ENCODE peak calls at places on chromosome 2, in nine cellular contexts. C, J, Z, G, V, K, R, U and H are unnamed samples.

GRCh38 chr2:26086155-26086634 is 52.3 kb downstream of the RAB10 start:
- DNase-seq in J (peak; percentile 80), V (no peak), K (no peak), G (no peak), U (peak; percentile 75), R (no peak), C (no peak), Z (no peak), H (no peak)

GRCh38 chr2:223537669-223538601 is 64.2 kb downstream of the SCG2 start:
- DNase-seq in U (no peak), R (no peak), V (no peak), Z (peak; percentile 78), C (no peak), G (no peak), J (peak; percentile 16), K (no peak), H (no peak)

GRCh38 chr2:201220102-201220570 is 37.2 kb downstream of the CASP10 start:
- DNase-seq in Z (peak; percentile 40), G (no peak), R (no peak), K (peak; percentile 32), U (no peak), C (no peak), V (no peak), J (no peak), H (no peak)

GRCh38 chr2:226446406-226447001 is 353.1 kb downstream of the IRS1 start:
- DNase-seq in U (peak; percentile 79), K (no peak), Z (no peak), V (no peak), C (no peak), J (peak; percentile 78), G (no peak), R (no peak), H (no peak)

GRCh38 chr2:158998486-158999248 is 30.2 kb downstream of the TANC1 start:
- DNase-seq in C (no peak), R (peak; percentile 11), K (no peak), U (no peak), J (peak; percentile 35), G (no peak), Z (no peak), V (no peak), H (no peak)

GRCh38 chr2:65392609-65393008 is 39.8 kb downstream of the SPRED2 start:
- DNase-seq in K (no peak), R (no peak), U (no peak), J (no peak), V (no peak), G (no peak), Z (no peak), C (no peak), H (no peak)

GRCh38 chr2:227406177-227407031 is 18.7 kb upstream of the SCYGR1 start:
- DNase-seq in R (peak; percentile 14), Z (peak; percentile 65), G (peak; percentile 53), U (peak; percentile 98), V (no peak), J (peak; percentile 99), K (peak; percentile 78), C (peak; percentile 83), H (no peak)

GRCh38 chr2:76958749-76959148 is 563.4 kb downstream of the LRRTM4 start:
- DNase-seq in U (no peak), G (no peak), Z (no peak), J (no peak), K (no peak), C (no peak), V (no peak), R (no peak), H (no peak)

GRCh38 chr2:39059366-39059952 is 61.4 kb downstream of the SOS1 start:
- DNase-seq in Z (peak; percentile 30), R (no peak), J (peak; percentile 45), C (peak; percentile 4), G (no peak), U (peak; percentile 64), V (no peak), K (no peak), H (no peak)

GRCh38 chr2:157789933-157790511 is 86.1 kb downstream of the ACVR1 start:
- DNase-seq in U (no peak), K (no peak), G (peak; percentile 78), J (no peak), C (no peak), R (peak; percentile 47), Z (peak; percentile 24), V (no peak), H (no peak)

GRCh38 chr2:130972410-130972809 is 120.8 kb downstream of the FAM168B start:
- DNase-seq in U (no peak), J (no peak), Z (no peak), G (no peak), C (no peak), K (no peak), R (no peak), V (no peak), H (no peak)

GRCh38 chr2:202109737-202110184 is 36.7 kb downstream of the KIAA2012 start:
- DNase-seq in G (no peak), R (no peak), C (no peak), J (peak; percentile 83), K (no peak), Z (no peak), V (no peak), U (peak; percentile 50), H (peak; percentile 19)

GRCh38 chr2:193331701-193332100 is 1137.0 kb upstream of the TMEFF2 start:
- DNase-seq in C (no peak), Z (no peak), U (no peak), G (no peak), J (no peak), V (no peak), R (no peak), K (no peak), H (no peak)

GRCh38 chr2:23497536-23497935 is 112.6 kb downstream of the KLHL29 start:
- DNase-seq in U (no peak), R (no peak), V (no peak), J (no peak), K (no peak), Z (no peak), C (no peak), G (no peak), H (no peak)

GRCh38 chr2:149561309-149561926 is 26.2 kb downstream of the MMADHC start:
- DNase-seq in U (no peak), R (no peak), K (peak; percentile 39), Z (peak; percentile 3), G (no peak), V (no peak), C (no peak), J (peak; percentile 42), H (peak; percentile 76)

GRCh38 chr2:83689402-83689801 is 769.7 kb downstream of the SUCLG1 start:
- DNase-seq in C (no peak), U (no peak), V (no peak), G (no peak), J (no peak), R (no peak), K (no peak), Z (no peak), H (no peak)

GRCh38 chr2:179165356-179166000 is 99.2 kb downstream of the SESTD1 start:
- DNase-seq in R (no peak), U (no peak), J (no peak), G (no peak), C (no peak), K (no peak), Z (no peak), V (no peak), H (no peak)

GRCh38 chr2:15865923-15866322 is 74.4 kb upstream of the MYCN start:
- DNase-seq in Z (no peak), R (no peak), J (no peak), G (no peak), K (no peak), C (no peak), V (no peak), U (no peak), H (no peak)

GRCh38 chr2:17605691-17606090 is 65.2 kb downstream of the VSNL1 start:
- DNase-seq in U (no peak), V (no peak), C (no peak), J (no peak), K (no peak), G (no peak), Z (no peak), R (no peak), H (no peak)

GRCh38 chr2:237632991-237633629 is 5.7 kb downstream of the LRRFIP1 start:
- DNase-seq in V (no peak), C (no peak), K (no peak), U (no peak), Z (no peak), J (no peak), G (no peak), R (no peak), H (no peak)